ENCODE peak calls at places on chromosomes 1 and 21, in eight cellular contexts. U is mucosa of descending colon; I is activated CD4-positive, alpha-beta memory T cell treated with anti-CD3 and anti-CD28 coated beads for 36 hours; L is stimulated activated CD4-positive, alpha-beta T cell treated with anti-CD3 and anti-CD28 coated beads, Interleukin-4, amount 100 ng/mL, for 24 hours; X is T1000; R is nephron progenitor cell; C is AG09309; B is T-helper 2 cell. D is an unnamed sample.

GRCh38 chr21:34526618-34527290 is 14.7 kb upstream of the KCNE1 start:
- DNase-seq in U (peak; percentile 58), I (peak; percentile 66), L (peak; percentile 52), X (peak; percentile 90), R (peak; percentile 52), C (peak; percentile 100), B (no peak), D (peak; percentile 99)

GRCh38 chr1:185733818-185734709 is at the start of gene HMCN1:
- DNase-seq in U (peak; percentile 54), I (peak; percentile 24), L (no peak), X (peak; percentile 49), R (peak; percentile 82), C (no peak), B (peak; percentile 3), D (no peak)

GRCh38 chr1:235503333-235504121 is 725 bp downstream of the B3GALNT2 start:
- DNase-seq in U (peak; percentile 74), I (peak; percentile 48), L (peak; percentile 32), X (no peak), R (peak; percentile 69), C (no peak), B (no peak), D (no peak)

GRCh38 chr1:46364612-46365011 is 24.0 kb downstream of the NSUN4 start:
- DNase-seq in U (no peak), I (no peak), L (no peak), X (no peak), R (no peak), C (peak; percentile 52), B (no peak), D (peak; percentile 60)

GRCh38 chr21:41783476-41784150 is 16.8 kb upstream of the RIPK4 start:
- DNase-seq in U (peak; percentile 80), I (no peak), L (no peak), X (peak; percentile 82), R (peak; percentile 22), C (peak; percentile 47), B (no peak), D (no peak)

GRCh38 chr1:170707959-170708666 is 44.2 kb downstream of the PRRX1 start:
- DNase-seq in U (no peak), I (peak; percentile 13), L (no peak), X (peak; percentile 20), R (no peak), C (peak; percentile 93), B (no peak), D (peak; percentile 94)

GRCh38 chr1:20739225-20739624 is 6.7 kb upstream of the SH2D5 start:
- DNase-seq in U (no peak), I (no peak), L (no peak), X (no peak), R (no peak), C (peak; percentile 44), B (no peak), D (peak; percentile 83)

GRCh38 chr1:210441028-210441427 is 112.3 kb downstream of the HHAT start:
- DNase-seq in U (no peak), I (no peak), L (no peak), X (no peak), R (no peak), C (no peak), B (no peak), D (no peak)

GRCh38 chr21:42330380-42331336 is 15.4 kb upstream of the TFF3 start:
- DNase-seq in U (no peak), I (no peak), L (no peak), X (no peak), R (no peak), C (no peak), B (no peak), D (no peak)

GRCh38 chr1:233613252-233614172 is at the start of gene KCNK1:
- DNase-seq in U (peak; percentile 89), I (peak; percentile 50), L (no peak), X (peak; percentile 56), R (peak; percentile 76), C (peak; percentile 87), B (no peak), D (peak; percentile 62)

GRCh38 chr1:169120066-169120465 is 13.6 kb downstream of the ATP1B1 start:
- DNase-seq in U (no peak), I (no peak), L (no peak), X (no peak), R (no peak), C (no peak), B (no peak), D (no peak)

GRCh38 chr1:83725735-83726360 is 273.1 kb downstream of the TTLL7 start:
- DNase-seq in U (no peak), I (no peak), L (no peak), X (no peak), R (no peak), C (no peak), B (no peak), D (no peak)

GRCh38 chr1:67339623-67340343 is 32.1 kb downstream of the IL12RB2 start:
- DNase-seq in U (no peak), I (peak; percentile 66), L (peak; percentile 70), X (peak; percentile 7), R (no peak), C (peak; percentile 33), B (no peak), D (peak; percentile 34)

GRCh38 chr1:42264791-42265190 is 70.2 kb downstream of the FOXJ3 start:
- DNase-seq in U (no peak), I (no peak), L (no peak), X (no peak), R (no peak), C (no peak), B (no peak), D (no peak)

GRCh38 chr1:33361553-33362262 is 40.8 kb upstream of the A3GALT2 start:
- DNase-seq in U (no peak), I (no peak), L (no peak), X (no peak), R (no peak), C (no peak), B (no peak), D (no peak)

GRCh38 chr21:22342855-22343254 is 1344.6 kb downstream of the NCAM2 start:
- DNase-seq in U (no peak), I (no peak), L (no peak), X (no peak), R (no peak), C (no peak), B (no peak), D (no peak)

GRCh38 chr1:94235189-94236020 is 2.0 kb downstream of the ARHGAP29 start:
- DNase-seq in U (no peak), I (no peak), L (no peak), X (no peak), R (no peak), C (no peak), B (no peak), D (no peak)